ENCODE peak calls at places on chromosome 1, in nine cellular contexts. G, L, N, V, C, R, P, M and Z are unnamed samples.

GRCh38 chr1:229341811-229342304 is 989 bp downstream of the CCSAP start:
- DNase-seq in P (peak), V (no peak), N (peak), G (peak), R (peak), C (no peak), M (no peak), L (peak), Z (no peak)

GRCh38 chr1:164311376-164311775 is 247.6 kb upstream of the PBX1 start:
- DNase-seq in L (no peak), G (no peak), C (no peak), M (no peak), N (peak), R (no peak), P (no peak), V (no peak), Z (no peak)

GRCh38 chr1:116667577-116668105 is at the start of gene IGSF3:
- DNase-seq in N (peak), M (peak), R (peak), L (peak), P (peak), G (no peak), V (peak), C (peak), Z (peak)

GRCh38 chr1:942864-943533 is 16.1 kb downstream of the NOC2L start:
- DNase-seq in C (no peak), L (no peak), P (peak), M (no peak), V (no peak), N (peak), R (peak), G (no peak), Z (no peak)

GRCh38 chr1:205588691-205589445 is 42.9 kb downstream of the ELK4 start:
- DNase-seq in M (no peak), R (peak), N (peak), C (peak), L (peak), G (peak), P (peak), V (peak), Z (peak)

GRCh38 chr1:1462318-1462966 is 9.1 kb upstream of the ATAD3B start:
- DNase-seq in R (no peak), V (peak), L (peak), G (peak), P (no peak), C (peak), M (peak), N (no peak), Z (peak)

GRCh38 chr1:185244015-185244747 is 72.9 kb downstream of the IVNS1ABP start:
- DNase-seq in L (no peak), R (peak), G (no peak), M (no peak), V (peak), P (peak), N (peak), C (peak), Z (no peak)

GRCh38 chr1:3575953-3576352 is 35.4 kb downstream of the MEGF6 start:
- DNase-seq in G (no peak), M (no peak), V (no peak), R (no peak), L (no peak), C (no peak), N (no peak), P (no peak), Z (no peak)

GRCh38 chr1:110205156-110205555 is 5.0 kb upstream of the KCNC4 start:
- DNase-seq in V (no peak), P (no peak), M (no peak), C (no peak), N (no peak), G (no peak), R (no peak), L (no peak), Z (no peak)

GRCh38 chr1:226526801-226527595 is 21.6 kb upstream of the STUM start:
- DNase-seq in C (no peak), P (peak), V (peak), L (peak), R (peak), N (no peak), G (peak), M (peak), Z (peak)

GRCh38 chr1:96596226-96596625 is 125.4 kb upstream of the PTBP2 start:
- DNase-seq in N (peak), L (no peak), C (peak), M (no peak), R (peak), V (peak), G (peak), P (peak), Z (peak)

GRCh38 chr1:215539803-215540575 is 27.1 kb upstream of the KCTD3 start:
- DNase-seq in R (peak), V (no peak), L (no peak), P (peak), C (no peak), N (peak), G (no peak), M (peak), Z (no peak)

GRCh38 chr1:201603613-201604232 is 64.8 kb downstream of the NAV1 start:
- DNase-seq in M (no peak), C (no peak), V (no peak), P (peak), R (peak), G (no peak), L (no peak), N (no peak), Z (no peak)

GRCh38 chr1:116474921-116475849 is 95.6 kb downstream of the CD58 start:
- DNase-seq in L (no peak), G (no peak), N (no peak), V (no peak), P (no peak), C (no peak), M (no peak), R (no peak), Z (no peak)

GRCh38 chr1:19395678-19396192 is 83.6 kb downstream of the SLC66A1 start:
- DNase-seq in L (no peak), P (peak), R (peak), M (no peak), V (no peak), C (peak), N (peak), G (no peak), Z (peak)

GRCh38 chr1:50048791-50049190 is 25.0 kb upstream of the AGBL4 start:
- DNase-seq in M (no peak), G (no peak), C (no peak), P (no peak), N (no peak), L (no peak), R (no peak), V (no peak), Z (no peak)

GRCh38 chr1:24930703-24931480 is 816 bp upstream of the RUNX3 start:
- DNase-seq in V (no peak), N (no peak), R (no peak), C (no peak), G (no peak), P (no peak), L (no peak), M (no peak), Z (no peak)

GRCh38 chr1:167904641-167905040 is 9.3 kb downstream of the ADCY10 start:
- DNase-seq in P (peak), C (peak), V (peak), N (peak), L (peak), G (no peak), R (peak), M (no peak), Z (no peak)

GRCh38 chr1:54326577-54327385 is 79.4 kb downstream of the SSBP3 start:
- DNase-seq in L (no peak), P (no peak), V (no peak), N (no peak), G (no peak), M (no peak), R (no peak), C (no peak), Z (no peak)

GRCh38 chr1:203491664-203492485 is 2.1 kb upstream of the OPTC start:
- DNase-seq in M (no peak), N (no peak), P (no peak), C (no peak), L (no peak), R (no peak), V (no peak), G (no peak), Z (no peak)

GRCh38 chr1:21304488-21304887 is 14.2 kb upstream of the ECE1 start:
- DNase-seq in N (no peak), P (no peak), G (no peak), L (no peak), C (no peak), V (no peak), M (no peak), R (no peak), Z (no peak)

GRCh38 chr1:111739984-111740765 is 980 bp upstream of the INKA2 start:
- DNase-seq in G (no peak), P (peak), C (peak), R (peak), N (peak), M (peak), V (no peak), L (peak), Z (peak)

GRCh38 chr1:151994956-151995355 is 1.3 kb upstream of the S100A10 start:
- DNase-seq in C (peak), N (peak), M (no peak), P (peak), G (no peak), L (no peak), R (peak), V (peak), Z (no peak)

GRCh38 chr1:31981976-31982375 is 31.7 kb upstream of the KHDRBS1 start:
- DNase-seq in L (no peak), P (peak), R (peak), G (peak), N (no peak), V (no peak), M (no peak), C (no peak), Z (no peak)